ENCODE peak calls at places on chromosomes 1 and 21, in seven cellular contexts. Q is GM23338; B is CD8-positive, alpha-beta memory T cell; G is CD8-positive, alpha-beta T cell; X is heart right ventricle; A is effector memory CD4-positive, alpha-beta T cell; I is ovary. R is an unnamed sample.

GRCh38 chr1:24391882-24392603 is 21.5 kb downstream of the STPG1 start:
- DNase-seq in A (peak; percentile 56), X (peak; percentile 55), B (peak; percentile 42), Q (peak; percentile 93), G (no peak), I (peak; percentile 55), R (peak; percentile 56)

GRCh38 chr1:6472391-6472790 is 6.4 kb upstream of the TNFRSF25 start:
- DNase-seq in A (no peak), I (no peak), X (no peak), B (no peak), Q (no peak), G (no peak), R (no peak)

GRCh38 chr1:40338745-40339419 is 21.8 kb upstream of the COL9A2 start:
- DNase-seq in A (peak; percentile 78), Q (peak; percentile 91), I (peak; percentile 71), B (peak; percentile 88), X (peak; percentile 80), G (peak; percentile 84), R (peak; percentile 90)

GRCh38 chr1:94734963-94735899 is 84.9 kb upstream of the SLC44A3 start:
- DNase-seq in A (no peak), Q (peak; percentile 46), I (peak; percentile 54), G (no peak), B (no peak), X (peak; percentile 29), R (peak; percentile 57)

GRCh38 chr1:241531195-241532172 is 694 bp upstream of the KMO start:
- DNase-seq in X (no peak), G (no peak), Q (peak; percentile 78), A (no peak), B (peak; percentile 67), I (no peak), R (no peak)

GRCh38 chr1:25118554-25118953 is 113.7 kb downstream of the SYF2 start:
- DNase-seq in G (no peak), A (no peak), Q (no peak), I (no peak), B (no peak), X (no peak), R (no peak)

GRCh38 chr1:111756124-111756513 is 418 bp downstream of the DDX20 start:
- DNase-seq in B (no peak), I (no peak), A (no peak), Q (no peak), X (no peak), G (no peak), R (no peak)

GRCh38 chr1:40980068-40980452 is 564 bp downstream of the CTPS1 start:
- DNase-seq in B (no peak), X (no peak), Q (no peak), A (no peak), I (no peak), G (no peak), R (no peak)

GRCh38 chr1:110011527-110012041 is 22.8 kb upstream of the STRIP1 start:
- DNase-seq in I (no peak), Q (peak; percentile 69), X (no peak), A (no peak), B (peak; percentile 14), G (no peak), R (no peak)

GRCh38 chr1:109624215-109625010 is 4.8 kb downstream of the AMPD2 start:
- DNase-seq in B (peak; percentile 27), I (no peak), X (no peak), Q (no peak), A (no peak), G (no peak), R (peak; percentile 56)

GRCh38 chr1:211517006-211517405 is 25.0 kb upstream of the RD3 start:
- DNase-seq in B (no peak), X (no peak), A (no peak), G (no peak), I (no peak), Q (peak; percentile 61), R (no peak)

GRCh38 chr1:246269466-246269865 is 237.6 kb downstream of the SMYD3 start:
- DNase-seq in X (no peak), Q (no peak), A (no peak), B (no peak), G (no peak), I (no peak), R (no peak)

GRCh38 chr1:93681549-93682412 is at the start of gene BCAR3:
- DNase-seq in Q (peak; percentile 87), A (no peak), X (peak; percentile 82), G (no peak), I (peak; percentile 73), B (no peak), R (peak; percentile 93)

GRCh38 chr1:5967351-5968160 is 24.7 kb downstream of the NPHP4 start:
- DNase-seq in I (peak; percentile 71), B (no peak), G (no peak), Q (no peak), A (no peak), X (peak; percentile 53), R (peak; percentile 82)

GRCh38 chr1:9443913-9444445 is 95.3 kb upstream of the SLC25A33 start:
- DNase-seq in I (peak; percentile 51), X (no peak), B (no peak), Q (no peak), A (no peak), G (no peak), R (no peak)

GRCh38 chr1:174965006-174965971 is 34.5 kb upstream of the CACYBP start:
- DNase-seq in X (no peak), B (peak; percentile 63), A (no peak), I (peak; percentile 27), Q (no peak), G (no peak), R (no peak)

GRCh38 chr1:8003431-8004112 is 22.5 kb downstream of the ERRFI1 start:
- DNase-seq in Q (no peak), I (no peak), X (no peak), B (no peak), G (no peak), A (no peak), R (no peak)

GRCh38 chr1:8009043-8010002 is 16.8 kb downstream of the ERRFI1 start:
- DNase-seq in X (no peak), I (no peak), G (no peak), Q (no peak), B (no peak), A (no peak), R (no peak)

GRCh38 chr1:8004113-8004802 is 21.9 kb downstream of the ERRFI1 start:
- DNase-seq in G (no peak), A (no peak), X (no peak), Q (peak; percentile 67), B (no peak), I (no peak), R (peak; percentile 39)

GRCh38 chr1:8004803-8005573 is 21.1 kb downstream of the ERRFI1 start:
- DNase-seq in A (no peak), X (peak; percentile 75), I (peak; percentile 96), Q (no peak), B (no peak), G (no peak), R (peak; percentile 91)

GRCh38 chr1:8006037-8006963 is 19.8 kb downstream of the ERRFI1 start:
- DNase-seq in I (no peak), A (no peak), Q (no peak), G (no peak), X (no peak), B (no peak), R (no peak)
- H3K27ac ChIP-seq in I (no peak overlapping the region), A (no peak overlapping the region), Q (peak overlapping the region; percentile 82), G (no peak overlapping the region), X (peak overlapping the region; percentile 64), B (no peak overlapping the region), R (peak overlapping the region; percentile 96)

GRCh38 chr1:84300501-84300900 is 1.0 kb upstream of the SAMD13 start:
- DNase-seq in Q (no peak), X (no peak), B (no peak), A (no peak), G (no peak), I (no peak), R (no peak)

GRCh38 chr1:84299536-84300260 is 1.8 kb upstream of the SAMD13 start:
- DNase-seq in G (no peak), I (no peak), Q (peak; percentile 37), A (no peak), B (no peak), X (no peak), R (no peak)

GRCh38 chr1:84303154-84303830 is 1.8 kb downstream of the SAMD13 start:
- DNase-seq in B (no peak), Q (no peak), G (no peak), X (no peak), A (no peak), I (no peak), R (no peak)

GRCh38 chr1:84301759-84302380 is 362 bp downstream of the SAMD13 start:
- DNase-seq in G (no peak), A (no peak), X (no peak), I (no peak), B (no peak), Q (no peak), R (no peak)

DNA sequence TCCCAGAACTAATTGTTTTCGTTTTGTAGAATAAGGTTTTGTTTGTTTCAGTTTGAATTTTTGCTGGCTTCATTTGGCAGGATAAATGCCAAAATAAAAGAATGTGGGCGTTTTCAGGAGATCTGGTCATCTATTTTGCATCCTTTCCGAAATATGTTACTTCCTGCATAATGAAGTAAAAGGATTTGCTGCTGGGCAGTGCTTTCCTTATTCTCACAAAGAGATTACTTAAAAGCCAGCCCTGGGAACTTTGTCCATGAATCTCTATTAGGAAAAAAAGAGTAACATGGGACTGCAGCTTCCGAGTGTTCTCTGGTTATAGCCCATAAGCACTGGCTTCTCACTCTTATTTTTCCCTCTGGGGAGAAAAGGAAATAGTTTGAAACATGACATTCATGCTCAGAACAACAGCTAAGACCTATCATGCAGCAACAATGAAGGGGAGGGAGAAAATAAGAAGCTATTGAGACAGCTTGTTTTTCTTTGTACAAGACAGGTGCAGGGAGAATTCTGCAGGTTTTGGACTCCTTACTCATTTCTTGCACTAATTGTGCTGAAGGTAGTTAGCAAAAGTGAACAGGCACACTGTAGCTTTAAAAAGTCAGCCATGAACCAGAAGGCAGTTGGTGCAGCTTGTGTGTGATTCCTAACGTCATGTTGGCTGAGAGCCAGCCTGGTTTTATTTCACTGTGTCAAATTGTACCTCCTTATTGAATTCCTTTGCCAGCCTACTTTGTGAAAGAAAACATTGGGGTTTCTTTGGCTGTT is at the start of gene SAMD13:
- DNase-seq in X (peak; percentile 13), I (peak; percentile 39), A (no peak), B (peak; percentile 59), G (peak; percentile 3), Q (no peak), R (peak; percentile 84)
- H3K4me3 ChIP-seq in X (peak within 1 kb of the TSS; percentile 30), I (peak within 1 kb of the TSS; percentile 14), A (no peak within 1 kb of the TSS), B (peak within 1 kb of the TSS; percentile 1), G (peak within 1 kb of the TSS; percentile 30), Q (peak within 1 kb of the TSS; percentile 43), R (peak within 1 kb of the TSS; percentile 61)

DNA sequence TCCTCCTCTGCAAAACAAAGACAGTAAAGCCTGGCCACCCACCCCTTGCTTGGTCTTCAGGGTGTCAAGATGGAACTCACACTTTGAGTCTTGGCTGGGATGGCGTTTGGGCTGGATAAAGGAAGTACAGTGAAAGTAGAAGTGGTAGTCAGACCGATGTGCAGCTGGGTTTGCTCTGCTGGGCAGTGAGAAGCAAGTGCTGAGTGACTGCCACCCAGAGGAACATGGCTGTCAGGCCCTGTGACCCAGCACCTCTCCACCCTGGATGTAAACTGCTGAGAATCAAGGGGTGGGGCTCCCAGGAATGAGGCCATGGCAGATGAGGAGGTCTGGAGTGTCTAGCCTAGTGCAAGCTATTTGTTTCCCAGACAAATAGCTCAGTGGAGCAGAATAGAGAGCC is 51.2 kb downstream of the POFUT2 start:
- DNase-seq in Q (no peak), X (no peak), G (no peak), I (no peak), A (no peak), B (no peak), R (no peak)
- H3K27me3 ChIP-seq in Q (no peaks in the 10 kb centered on the region), X (peaks cover 5% of the 10 kb centered on the region), G (peaks cover 6% of the 10 kb centered on the region), I (no peaks in the 10 kb centered on the region), A (no peaks in the 10 kb centered on the region), B (no peaks in the 10 kb centered on the region), R (no peaks in the 10 kb centered on the region)

GRCh38 chr1:43549921-43550597 is 19.4 kb downstream of the PTPRF start:
- DNase-seq in B (no peak), X (peak; percentile 43), A (no peak), I (peak; percentile 76), Q (peak; percentile 97), G (no peak), R (peak; percentile 34)
- H3K27ac ChIP-seq in B (no peak overlapping the region), X (no peak overlapping the region), A (no peak overlapping the region), I (peak overlapping the region; percentile 27), Q (peak overlapping the region; percentile 98), G (no peak overlapping the region), R (no peak overlapping the region)